ENCODE peak calls at places on chromosome 11, in nine cellular contexts. D is aorta, Q is K562, I is IMR-90, B is tibial nerve, P is spleen, U is HCT116, J is heart right ventricle, L is pancreas. O is an unnamed sample.

GRCh38 chr11:772429-773390 is 4.6 kb downstream of the GATD1 start:
- DNase-seq in L (peak), B (no peak), J (no peak), D (peak), P (no peak), Q (no peak), U (no peak), I (no peak), O (peak)

GRCh38 chr11:61181489-61181888 is 20.3 kb upstream of the VPS37C start:
- DNase-seq in D (no peak), U (no peak), J (no peak), I (no peak), P (no peak), Q (no peak), L (no peak), B (no peak), O (no peak)

GRCh38 chr11:74276581-74276980 is 34.9 kb downstream of the P4HA3 start:
- DNase-seq in P (no peak), J (no peak), U (no peak), D (no peak), Q (no peak), B (no peak), I (peak), L (no peak), O (no peak)

GRCh38 chr11:62479631-62480201 is 60.9 kb downstream of the SCGB1A1 start:
- DNase-seq in P (no peak), U (no peak), Q (no peak), B (peak), I (no peak), D (no peak), L (no peak), J (no peak), O (no peak)

GRCh38 chr11:116928102-116928777 is 90.8 kb upstream of the APOA1 start:
- DNase-seq in U (no peak), P (no peak), I (no peak), J (no peak), Q (no peak), D (no peak), L (no peak), B (no peak), O (no peak)

GRCh38 chr11:75270896-75271415 is 30.4 kb downstream of the TPBGL start:
- DNase-seq in U (peak), I (peak), P (peak), Q (peak), L (no peak), D (peak), J (no peak), B (no peak), O (no peak)

GRCh38 chr11:64787526-64788320 is 9.4 kb upstream of the SF1 start:
- DNase-seq in D (peak), B (peak), J (peak), Q (peak), L (peak), U (no peak), I (peak), P (peak), O (no peak)

GRCh38 chr11:124934862-124935547 is 842 bp downstream of the HEPACAM start:
- DNase-seq in U (no peak), L (no peak), P (no peak), B (no peak), I (peak), Q (no peak), J (no peak), D (no peak), O (no peak)

GRCh38 chr11:24171869-24172268 is 325.0 kb upstream of the LUZP2 start:
- DNase-seq in L (no peak), I (no peak), J (no peak), B (no peak), P (no peak), Q (no peak), U (no peak), D (no peak), O (no peak)

GRCh38 chr11:74966651-74967050 is 17.6 kb downstream of the SPCS2 start:
- DNase-seq in J (no peak), B (no peak), U (no peak), I (no peak), D (no peak), P (no peak), L (no peak), Q (no peak), O (no peak)

DNA sequence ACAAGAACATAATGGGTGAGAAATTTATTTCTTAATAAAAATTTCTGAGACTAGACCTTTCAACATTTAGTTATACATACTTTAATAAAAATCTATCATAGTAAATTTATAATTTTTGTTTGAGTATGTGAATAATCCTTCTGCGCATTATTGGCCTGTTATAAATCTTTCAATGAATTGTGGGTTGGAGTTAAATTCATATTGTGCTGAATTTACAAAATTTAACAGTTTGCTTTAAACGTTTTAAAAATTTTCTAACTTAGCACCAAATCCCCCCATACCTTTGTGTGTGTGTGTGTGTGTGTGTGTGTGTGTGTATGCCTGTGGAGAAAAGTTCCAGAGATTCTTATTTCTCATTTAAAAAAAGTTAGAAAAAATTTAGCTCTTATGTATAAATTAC is 111.0 kb downstream of the TMEM135 start:
- DNase-seq in D (no peak), L (no peak), B (no peak), P (no peak), J (no peak), I (no peak), U (no peak), Q (no peak), O (no peak)
- H3K27ac ChIP-seq in D (no peak), L (no peak), B (no peak), P (no peak), J (no peak), I (no peak), U (no peak), Q (no peak), O (no peak)

GRCh38 chr11:76603202-76603601 is 67.3 kb downstream of the LRRC32 start:
- DNase-seq in J (peak), P (no peak), Q (no peak), I (no peak), B (no peak), D (peak), L (no peak), U (no peak), O (no peak)

GRCh38 chr11:76601272-76601671 is 69.3 kb downstream of the LRRC32 start:
- DNase-seq in J (peak), B (no peak), L (no peak), U (no peak), P (no peak), Q (no peak), D (no peak), I (no peak), O (no peak)

GRCh38 chr11:76601712-76602111 is 68.8 kb downstream of the LRRC32 start:
- DNase-seq in Q (no peak), I (no peak), J (peak), D (no peak), L (no peak), U (no peak), P (no peak), B (no peak), O (no peak)

GRCh38 chr11:76604081-76604601 is 66.4 kb downstream of the LRRC32 start:
- DNase-seq in P (no peak), B (no peak), D (peak), I (no peak), U (no peak), L (peak), J (peak), Q (no peak), O (no peak)

DNA sequence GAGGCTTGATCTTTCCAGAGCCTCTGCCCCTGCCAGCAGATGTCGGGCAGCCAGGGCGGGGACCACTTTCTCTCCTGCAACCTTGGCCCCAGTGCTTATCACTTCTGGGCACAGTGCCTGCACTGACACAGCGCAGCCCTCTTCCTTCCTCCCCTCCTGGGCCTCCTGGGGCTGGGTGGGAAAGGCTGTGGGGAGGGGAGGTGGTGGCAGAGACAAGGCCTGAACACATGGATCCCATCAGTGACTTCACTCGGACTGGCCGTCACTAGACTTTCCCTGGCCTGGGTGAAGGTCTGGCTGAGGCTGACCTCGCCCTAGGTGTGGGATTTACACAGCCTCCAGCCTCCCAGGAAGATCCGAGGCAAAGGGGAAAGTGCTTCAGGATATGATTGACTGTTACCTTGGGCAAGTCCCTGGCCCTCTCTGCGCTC is 68.1 kb downstream of the LRRC32 start:
- DNase-seq in I (peak), D (peak), U (no peak), J (peak), B (no peak), Q (no peak), P (peak), L (peak), O (no peak)
- H3K27ac ChIP-seq in I (no peak), D (no peak), U (no peak), J (peak), B (peak), Q (no peak), P (peak), L (no peak), O (no peak)

GRCh38 chr11:86035920-86036319 is 33.0 kb downstream of the PICALM start:
- DNase-seq in J (no peak), L (no peak), U (no peak), Q (no peak), P (no peak), B (no peak), I (no peak), D (no peak), O (no peak)

GRCh38 chr11:86037743-86038142 is 31.1 kb downstream of the PICALM start:
- DNase-seq in I (no peak), P (no peak), D (no peak), L (no peak), B (no peak), Q (no peak), J (no peak), U (no peak), O (no peak)

GRCh38 chr11:86041975-86042378 is 26.9 kb downstream of the PICALM start:
- DNase-seq in Q (peak), B (peak), U (peak), I (peak), P (no peak), L (no peak), D (no peak), J (peak), O (no peak)

GRCh38 chr11:86040919-86041318 is 28.0 kb downstream of the PICALM start:
- DNase-seq in Q (no peak), D (no peak), I (no peak), B (no peak), P (no peak), L (no peak), J (no peak), U (no peak), O (no peak)

GRCh38 chr11:86039094-86039493 is 29.8 kb downstream of the PICALM start:
- DNase-seq in I (no peak), P (no peak), L (no peak), B (no peak), D (no peak), J (no peak), U (no peak), Q (no peak), O (no peak)
- H3K27ac ChIP-seq in I (no peak), P (no peak), L (no peak), B (no peak), D (no peak), J (no peak), U (no peak), Q (no peak), O (no peak)

DNA sequence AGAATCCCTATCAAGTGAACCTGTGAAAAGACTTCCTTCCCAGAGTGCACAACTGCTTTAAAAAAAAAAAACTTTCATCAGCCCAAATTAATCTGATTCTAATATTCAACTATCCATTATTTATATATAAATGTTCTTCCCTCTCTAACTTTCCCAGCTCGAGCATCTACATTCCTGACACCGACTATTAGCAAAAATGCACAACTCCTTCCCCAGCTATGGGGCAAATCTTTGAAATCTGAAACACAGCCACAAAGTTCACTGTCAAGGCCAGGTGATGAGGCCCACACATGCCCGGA is 2.3 kb downstream of the PHF21A start:
- DNase-seq in B (no peak), U (no peak), Q (no peak), I (no peak), L (no peak), P (no peak), D (no peak), J (no peak), O (no peak)
- H3K27ac ChIP-seq in B (peak), U (no peak), Q (peak), I (peak), L (no peak), P (peak), D (peak), J (peak), O (peak)

DNA sequence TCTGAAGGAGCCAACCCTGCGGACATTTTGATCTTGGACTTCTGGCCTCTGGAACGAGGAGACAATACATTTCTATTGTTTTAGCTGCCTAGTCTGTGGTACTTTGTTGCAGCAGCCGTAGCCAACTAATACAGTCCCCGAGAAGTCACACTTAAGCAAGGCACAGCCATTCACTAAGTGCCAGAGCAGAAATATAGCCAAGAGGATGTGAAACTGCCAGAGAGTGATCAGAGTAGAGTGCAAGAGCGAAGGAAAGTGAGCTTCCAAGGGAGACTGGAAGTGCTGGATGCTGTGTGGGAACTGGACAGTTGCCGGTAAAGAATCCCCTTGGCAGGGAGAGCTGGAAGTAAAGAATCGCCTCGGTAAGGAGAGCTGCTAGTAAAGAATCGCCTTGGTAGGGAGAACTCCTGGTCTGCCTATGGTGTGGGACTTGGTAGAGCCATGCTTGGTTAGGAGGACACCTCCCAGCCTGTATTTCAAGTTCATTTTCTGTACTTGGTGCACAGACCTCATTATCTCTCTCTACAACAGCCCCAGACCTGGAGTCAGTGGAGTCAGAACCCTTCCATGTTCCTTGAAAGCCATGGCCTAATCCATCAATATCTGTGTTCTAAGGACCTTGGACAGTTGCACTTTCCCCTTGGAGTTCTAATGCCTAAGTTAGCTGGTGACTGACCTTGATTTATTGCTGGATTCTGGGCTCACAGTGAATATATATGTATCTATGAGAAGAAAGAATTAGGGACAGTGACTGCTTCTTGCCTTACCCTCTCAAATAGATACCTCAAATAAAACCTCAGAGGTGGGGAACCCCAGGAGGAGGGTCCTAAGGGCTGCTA is 162.1 kb downstream of the LDLRAD3 start:
- DNase-seq in J (no peak), I (no peak), Q (no peak), D (no peak), U (no peak), L (no peak), B (no peak), P (no peak), O (no peak)
- H3K27ac ChIP-seq in J (no peak), I (no peak), Q (peak), D (no peak), U (no peak), L (no peak), B (no peak), P (no peak), O (peak)

GRCh38 chr11:36234825-36235224 is 54.4 kb downstream of the COMMD9 start:
- DNase-seq in Q (peak), P (no peak), U (no peak), I (no peak), J (no peak), D (no peak), L (no peak), B (no peak), O (no peak)

GRCh38 chr11:36228689-36229088 is 60.5 kb downstream of the COMMD9 start:
- DNase-seq in D (peak), L (no peak), B (no peak), J (no peak), U (no peak), I (no peak), P (no peak), Q (no peak), O (no peak)

GRCh38 chr11:36229091-36229490 is 60.1 kb downstream of the COMMD9 start:
- DNase-seq in I (no peak), P (no peak), D (no peak), B (no peak), Q (no peak), U (no peak), J (no peak), L (no peak), O (no peak)

GRCh38 chr11:36233226-36233625 is 56.0 kb downstream of the COMMD9 start:
- DNase-seq in D (no peak), J (no peak), U (no peak), I (peak), B (no peak), L (no peak), Q (no peak), P (no peak), O (no peak)

GRCh38 chr11:36231300-36231699 is 57.9 kb downstream of the COMMD9 start:
- DNase-seq in P (no peak), L (no peak), D (no peak), B (no peak), Q (no peak), I (peak), U (no peak), J (no peak), O (no peak)
- H3K27ac ChIP-seq in P (no peak), L (no peak), D (no peak), B (no peak), Q (no peak), I (no peak), U (peak), J (no peak), O (no peak)

GRCh38 chr11:13143486-13144297 is 133.9 kb upstream of the BMAL1 start:
- DNase-seq in D (no peak), J (no peak), B (no peak), I (no peak), U (no peak), L (no peak), Q (no peak), P (no peak), O (no peak)
- H3K27ac ChIP-seq in D (no peak), J (no peak), B (no peak), I (no peak), U (no peak), L (no peak), Q (no peak), P (no peak), O (no peak)

GRCh38 chr11:16745950-16746349 is 7.5 kb downstream of the C11orf58 start:
- DNase-seq in J (no peak), I (no peak), L (no peak), D (no peak), B (no peak), P (no peak), U (no peak), Q (no peak), O (no peak)

GRCh38 chr11:16744128-16744725 is 5.8 kb downstream of the C11orf58 start:
- DNase-seq in U (no peak), B (no peak), Q (no peak), L (no peak), I (no peak), D (no peak), P (no peak), J (no peak), O (no peak)

GRCh38 chr11:16739326-16739875 is 954 bp downstream of the C11orf58 start:
- DNase-seq in J (no peak), Q (no peak), L (no peak), D (no peak), B (no peak), U (no peak), I (peak), P (no peak), O (no peak)

GRCh38 chr11:16741473-16741872 is 3.0 kb downstream of the C11orf58 start:
- DNase-seq in U (no peak), I (no peak), Q (no peak), B (no peak), D (no peak), J (no peak), P (no peak), L (no peak), O (no peak)

DNA sequence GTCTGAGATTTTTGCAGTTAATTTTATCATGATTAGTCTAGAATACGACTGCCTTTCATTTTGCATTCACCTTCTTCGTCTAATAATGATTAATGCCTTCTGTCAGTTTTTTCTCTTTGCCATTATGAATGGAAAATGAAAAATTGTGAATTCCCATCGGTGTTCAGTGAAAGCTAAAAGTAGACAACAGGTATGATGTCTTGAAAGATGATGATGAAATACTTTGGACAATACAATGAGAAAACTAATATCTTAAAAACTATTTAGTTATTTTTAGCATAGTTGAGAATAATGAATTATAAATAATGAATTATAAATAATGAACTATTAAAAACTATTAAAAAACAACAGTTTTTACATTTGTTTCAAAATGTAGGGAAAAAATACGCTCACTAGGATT is 5.0 kb downstream of the C11orf58 start:
- DNase-seq in J (no peak), B (no peak), D (no peak), I (no peak), P (no peak), L (no peak), Q (no peak), U (no peak), O (no peak)
- H3K27ac ChIP-seq in J (no peak), B (no peak), D (no peak), I (no peak), P (no peak), L (no peak), Q (no peak), U (no peak), O (no peak)

GRCh38 chr11:119728651-119729580 is at the start of gene NECTIN1:
- DNase-seq in U (peak), B (peak), I (peak), J (peak), D (peak), L (peak), Q (peak), P (peak), O (peak)
- H3K27ac ChIP-seq in U (peak), B (peak), I (peak), J (peak), D (peak), L (peak), Q (no peak), P (peak), O (peak)